ENCODE peak calls at places on chromosomes 7 and 10, in ten cellular contexts. N is heart right ventricle, G is AG10803, V is OCI-LY7, M is astrocyte of the spinal cord, K is fibroblast of pulmonary artery, W is fibroblast of mammary gland, E is pancreas, J is esophagus squamous epithelium, C is psoas muscle. A is an unnamed sample.

GRCh38 chr10:119505588-119506315 is 36.8 kb downstream of the RGS10 start:
- DNase-seq in N (no peak), G (no peak), V (no peak), M (no peak), K (no peak), W (no peak), E (no peak), J (no peak), C (no peak), A (no peak)

GRCh38 chr10:26242752-26243151 is 26.2 kb downstream of the GAD2 start:
- DNase-seq in N (no peak), G (no peak), V (no peak), M (no peak), K (no peak), W (no peak), E (no peak), J (no peak), C (no peak), A (no peak)

GRCh38 chr7:91264924-91265681 is 870 bp downstream of the FZD1 start:
- DNase-seq in N (peak), G (peak), V (peak), M (peak), K (peak), W (peak), E (peak), J (no peak), C (peak), A (peak)

GRCh38 chr7:1856966-1857441 is 186.9 kb downstream of the ELFN1 start:
- DNase-seq in N (peak), G (no peak), V (no peak), M (no peak), K (no peak), W (no peak), E (peak), J (no peak), C (peak), A (no peak)

GRCh38 chr10:86264481-86265231 is 101.9 kb downstream of the GRID1 start:
- DNase-seq in N (no peak), G (no peak), V (no peak), M (no peak), K (no peak), W (no peak), E (no peak), J (no peak), C (no peak), A (no peak)

GRCh38 chr7:91344248-91344647 is 80.0 kb downstream of the FZD1 start:
- DNase-seq in N (no peak), G (no peak), V (no peak), M (no peak), K (no peak), W (no peak), E (no peak), J (no peak), C (no peak), A (no peak)

GRCh38 chr10:103554488-103555320 is 61.2 kb downstream of the NEURL1 start:
- DNase-seq in N (peak), G (peak), V (no peak), M (peak), K (peak), W (peak), E (no peak), J (no peak), C (peak), A (peak)

GRCh38 chr7:2405601-2406345 is 2.4 kb downstream of the CHST12 start:
- DNase-seq in N (no peak), G (peak), V (peak), M (no peak), K (no peak), W (no peak), E (no peak), J (no peak), C (no peak), A (no peak)

GRCh38 chr7:371119-371778 is 81.3 kb downstream of the FOXL3 start:
- DNase-seq in N (no peak), G (no peak), V (peak), M (no peak), K (no peak), W (no peak), E (peak), J (no peak), C (peak), A (no peak)

GRCh38 chr7:101386558-101387199 is 24.0 kb downstream of the COL26A1 start:
- DNase-seq in N (peak), G (peak), V (no peak), M (no peak), K (no peak), W (peak), E (no peak), J (no peak), C (peak), A (no peak)
- H3K4me3 ChIP-seq in N (no peak), G (peak), V (no peak), M (no peak), K (no peak), W (no peak), E (no peak), J (no peak), C (peak), A (peak)

GRCh38 chr7:40753455-40753854 is 618.6 kb downstream of the SUGCT start:
- DNase-seq in N (no peak), G (no peak), V (no peak), M (no peak), K (no peak), W (no peak), E (no peak), J (no peak), C (no peak), A (peak)

GRCh38 chr7:40758590-40758989 is 623.8 kb downstream of the SUGCT start:
- DNase-seq in N (no peak), G (no peak), V (no peak), M (no peak), K (no peak), W (no peak), E (no peak), J (no peak), C (no peak), A (no peak)

GRCh38 chr7:40755438-40755837 is 620.6 kb downstream of the SUGCT start:
- DNase-seq in N (no peak), G (no peak), V (no peak), M (no peak), K (no peak), W (no peak), E (no peak), J (no peak), C (no peak), A (no peak)

GRCh38 chr7:40760293-40760964 is 625.6 kb downstream of the SUGCT start:
- DNase-seq in N (no peak), G (no peak), V (no peak), M (no peak), K (no peak), W (no peak), E (no peak), J (no peak), C (no peak), A (no peak)

DNA sequence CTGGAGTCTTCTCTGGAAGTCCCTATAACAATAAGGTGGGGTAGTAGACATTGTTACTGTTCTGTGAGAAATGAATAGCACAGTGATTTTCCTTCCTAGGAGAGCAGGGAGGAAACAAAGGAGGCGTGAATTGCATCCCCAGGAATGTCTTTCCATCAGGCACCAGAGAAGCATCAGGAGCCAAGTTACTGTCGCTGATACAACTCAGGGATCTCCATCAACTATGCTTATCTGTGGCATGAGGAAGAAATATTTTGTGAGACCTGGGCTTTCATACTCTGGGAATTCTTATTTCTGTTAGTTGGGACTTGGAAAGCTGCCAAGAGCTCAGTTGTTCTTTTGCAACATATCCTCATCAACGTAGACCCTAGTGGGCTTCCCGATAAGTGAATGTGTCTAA is 622.3 kb downstream of the SUGCT start:
- DNase-seq in N (no peak), G (no peak), V (no peak), M (no peak), K (peak), W (no peak), E (no peak), J (no peak), C (no peak), A (no peak)
- TF ChIP-seq CTCF in N (no peak), G (no peak), V (no peak), M (no peak), K (no peak), W (no peak), E (no peak), J (no peak), C (no peak), A (no peak)

GRCh38 chr7:55549457-55549856 is 22.8 kb downstream of the VOPP1 start:
- DNase-seq in N (no peak), G (no peak), V (peak), M (no peak), K (no peak), W (no peak), E (no peak), J (no peak), C (no peak), A (no peak)

GRCh38 chr7:55550838-55551537 is 21.3 kb downstream of the VOPP1 start:
- DNase-seq in N (no peak), G (no peak), V (no peak), M (no peak), K (no peak), W (no peak), E (no peak), J (no peak), C (no peak), A (no peak)

GRCh38 chr7:55548295-55548731 is 24.0 kb downstream of the VOPP1 start:
- DNase-seq in N (no peak), G (no peak), V (no peak), M (no peak), K (no peak), W (no peak), E (no peak), J (no peak), C (no peak), A (no peak)

GRCh38 chr7:55552320-55553086 is 19.8 kb downstream of the VOPP1 start:
- DNase-seq in N (no peak), G (peak), V (no peak), M (peak), K (peak), W (peak), E (no peak), J (no peak), C (peak), A (peak)

DNA sequence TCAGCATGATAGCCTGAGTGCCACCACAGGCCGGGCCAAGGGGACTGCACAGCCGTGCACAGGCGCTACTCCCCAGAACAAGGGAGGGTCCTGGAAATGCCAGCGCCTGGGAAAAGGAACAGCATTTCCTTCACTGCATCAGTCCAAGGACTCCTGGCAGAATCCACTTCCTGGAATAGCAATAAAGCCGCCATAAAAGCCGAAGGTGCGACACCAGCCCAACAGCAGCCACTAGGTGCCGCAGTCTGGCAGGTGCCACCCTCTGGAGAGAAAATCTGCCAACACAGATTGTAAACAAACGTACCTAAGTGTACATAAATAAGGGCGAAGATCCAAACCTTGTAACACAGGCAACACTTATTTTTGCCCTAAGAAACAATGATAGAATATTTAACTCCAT is 22.3 kb downstream of the VOPP1 start:
- DNase-seq in N (no peak), G (no peak), V (peak), M (no peak), K (no peak), W (no peak), E (peak), J (no peak), C (no peak), A (no peak)
- H3K4me3 ChIP-seq in N (no peak), G (no peak), V (peak), M (no peak), K (no peak), W (no peak), E (no peak), J (no peak), C (peak), A (no peak)

DNA sequence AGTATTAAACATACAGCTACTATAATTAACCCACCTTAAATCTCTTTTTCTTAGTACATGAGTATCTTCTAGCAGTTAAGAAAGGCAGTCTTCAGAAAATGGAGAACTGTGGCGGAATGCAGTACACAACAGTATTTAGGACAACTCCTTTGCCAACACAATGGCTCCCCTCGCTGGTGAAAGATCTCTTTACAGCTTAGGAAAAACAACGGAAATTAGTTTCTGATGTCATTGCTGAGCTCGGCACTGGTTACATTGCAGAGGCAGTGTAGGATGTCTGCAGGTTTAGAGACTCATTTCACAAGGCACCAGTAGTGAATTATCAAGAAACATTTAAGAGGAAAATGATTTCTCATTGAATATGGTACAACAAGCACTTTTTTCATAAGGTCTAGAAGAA is 43.4 kb downstream of the GLRX3 start:
- DNase-seq in N (no peak), G (peak), V (peak), M (peak), K (peak), W (peak), E (no peak), J (no peak), C (no peak), A (peak)
- TF ChIP-seq CTCF in N (peak), G (peak), V (peak), M (peak), K (peak), W (peak), E (no peak), J (peak), C (peak), A (peak)

GRCh38 chr10:96304241-96304640 is at the start of gene DNTT:
- DNase-seq in N (no peak), G (no peak), V (no peak), M (no peak), K (no peak), W (no peak), E (no peak), J (no peak), C (no peak), A (no peak)

GRCh38 chr10:96298362-96298761 is 5.9 kb upstream of the DNTT start:
- DNase-seq in N (no peak), G (no peak), V (no peak), M (no peak), K (no peak), W (no peak), E (no peak), J (no peak), C (no peak), A (no peak)

GRCh38 chr10:96301616-96302015 is 2.6 kb upstream of the DNTT start:
- DNase-seq in N (no peak), G (no peak), V (no peak), M (no peak), K (no peak), W (no peak), E (no peak), J (no peak), C (no peak), A (no peak)

GRCh38 chr10:96295475-96295874 is 8.8 kb upstream of the DNTT start:
- DNase-seq in N (no peak), G (no peak), V (peak), M (no peak), K (no peak), W (no peak), E (no peak), J (no peak), C (no peak), A (no peak)

GRCh38 chr10:96299383-96299782 is 4.9 kb upstream of the DNTT start:
- DNase-seq in N (no peak), G (no peak), V (peak), M (no peak), K (no peak), W (no peak), E (no peak), J (no peak), C (no peak), A (no peak)
- H3K4me3 ChIP-seq in N (no peak), G (no peak), V (peak), M (no peak), K (no peak), W (no peak), E (no peak), J (no peak), C (no peak), A (no peak)

GRCh38 chr10:29470843-29471482 is 163.8 kb downstream of the SVIL start:
- DNase-seq in N (no peak), G (no peak), V (no peak), M (no peak), K (no peak), W (no peak), E (no peak), J (no peak), C (no peak), A (peak)

GRCh38 chr10:29461042-29461441 is 172.2 kb downstream of the LYZL1 start:
- DNase-seq in N (no peak), G (no peak), V (no peak), M (no peak), K (no peak), W (no peak), E (no peak), J (no peak), C (no peak), A (no peak)

GRCh38 chr10:29470355-29470705 is 164.4 kb downstream of the SVIL start:
- DNase-seq in N (peak), G (no peak), V (peak), M (no peak), K (no peak), W (peak), E (no peak), J (no peak), C (peak), A (no peak)

GRCh38 chr10:29469481-29470354 is 165.1 kb downstream of the SVIL start:
- DNase-seq in N (no peak), G (no peak), V (no peak), M (no peak), K (no peak), W (no peak), E (no peak), J (no peak), C (no peak), A (no peak)

DNA sequence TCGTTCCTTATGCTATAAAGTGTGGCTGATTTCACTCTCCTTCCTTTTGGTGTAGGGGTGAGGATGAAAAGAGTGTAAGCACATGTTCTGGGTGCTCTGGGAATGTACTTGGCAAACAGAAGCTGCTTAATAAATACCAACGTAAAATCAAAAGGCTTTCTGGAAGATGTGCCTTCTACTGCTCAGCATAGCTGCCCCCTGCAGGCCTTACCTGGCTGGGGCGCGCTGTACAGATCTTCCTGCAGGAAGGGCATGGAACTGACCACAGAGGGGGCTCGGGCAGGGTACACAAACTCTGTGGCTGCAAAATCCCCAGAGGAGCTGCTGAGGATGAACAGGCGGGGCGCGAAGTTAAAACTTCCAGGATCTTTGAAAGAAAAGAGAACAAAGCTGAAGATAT is 169.4 kb downstream of the SVIL start:
- DNase-seq in N (no peak), G (no peak), V (no peak), M (no peak), K (no peak), W (no peak), E (no peak), J (no peak), C (no peak), A (no peak)
- TF ChIP-seq CTCF in N (no peak), G (peak), V (peak), M (peak), K (peak), W (peak), E (no peak), J (no peak), C (no peak), A (peak)

GRCh38 chr7:151732292-151732691 is 144.6 kb downstream of the PRKAG2 start:
- DNase-seq in N (no peak), G (no peak), V (no peak), M (no peak), K (no peak), W (no peak), E (no peak), J (no peak), C (no peak), A (no peak)

GRCh38 chr7:151736403-151736909 is 140.5 kb downstream of the PRKAG2 start:
- DNase-seq in N (peak), G (peak), V (no peak), M (peak), K (peak), W (peak), E (peak), J (no peak), C (peak), A (peak)

GRCh38 chr7:151735854-151736402 is 141.0 kb downstream of the PRKAG2 start:
- DNase-seq in N (no peak), G (no peak), V (no peak), M (no peak), K (no peak), W (no peak), E (no peak), J (no peak), C (peak), A (no peak)

GRCh38 chr7:151732834-151733585 is 143.9 kb downstream of the PRKAG2 start:
- DNase-seq in N (no peak), G (no peak), V (no peak), M (no peak), K (no peak), W (no peak), E (peak), J (no peak), C (no peak), A (no peak)

GRCh38 chr7:151735186-151735853 is 141.6 kb downstream of the PRKAG2 start:
- DNase-seq in N (no peak), G (no peak), V (no peak), M (no peak), K (no peak), W (no peak), E (no peak), J (no peak), C (no peak), A (no peak)
- H3K4me3 ChIP-seq in N (peak), G (peak), V (no peak), M (no peak), K (no peak), W (no peak), E (no peak), J (no peak), C (peak), A (peak)

GRCh38 chr7:17302575-17303142 is 4.2 kb downstream of the AHR start:
- DNase-seq in N (no peak), G (peak), V (no peak), M (peak), K (peak), W (peak), E (no peak), J (no peak), C (no peak), A (peak)
- TF ChIP-seq CTCF in N (peak), G (peak), V (peak), M (peak), K (no peak), W (peak), E (no peak), J (no peak), C (no peak), A (peak)

GRCh38 chr7:54663603-54664234 is 95.3 kb downstream of the SEC61G start:
- DNase-seq in N (no peak), G (no peak), V (no peak), M (no peak), K (no peak), W (no peak), E (no peak), J (no peak), C (no peak), A (no peak)
- H3K4me3 ChIP-seq in N (peak), G (no peak), V (no peak), M (peak), K (no peak), W (no peak), E (no peak), J (peak), C (peak), A (peak)

DNA sequence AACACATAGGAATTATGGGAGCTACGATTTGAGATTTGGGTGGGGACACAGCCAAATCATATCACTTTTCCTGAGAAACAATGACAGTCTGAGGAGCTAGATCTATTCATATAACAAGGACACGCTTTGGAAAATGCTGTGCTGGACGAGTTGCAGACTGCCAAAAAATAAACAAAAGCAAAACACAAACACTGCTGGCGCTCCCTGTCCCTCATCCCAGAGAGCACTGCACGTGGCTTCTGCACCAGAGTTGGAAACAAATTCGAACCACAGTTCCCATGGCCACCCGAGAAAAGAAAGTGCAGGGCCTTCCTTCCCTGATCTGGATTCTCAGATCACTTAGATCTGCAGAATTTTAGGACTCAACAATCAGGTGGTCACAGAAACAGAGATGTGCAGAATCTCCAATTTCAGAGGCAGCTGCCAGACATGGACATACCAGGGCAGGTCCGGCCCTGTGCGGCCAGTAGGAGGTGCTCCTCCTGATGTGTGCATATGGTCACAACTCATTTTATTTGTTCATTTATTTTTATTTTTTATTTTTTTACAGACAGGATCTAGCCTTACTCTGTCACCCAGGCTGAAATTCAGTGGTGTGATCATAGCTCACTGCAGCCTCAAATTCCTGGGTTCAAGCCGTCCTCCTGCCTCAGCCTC is 35.1 kb upstream of the ECHDC3 start:
- DNase-seq in N (no peak), G (no peak), V (no peak), M (no peak), K (no peak), W (no peak), E (no peak), J (no peak), C (no peak), A (no peak)
- TF ChIP-seq CTCF in N (no peak), G (no peak), V (peak), M (peak), K (no peak), W (peak), E (no peak), J (no peak), C (no peak), A (peak)

A was measured in fibroblast of villous mesenchyme.